ENCODE peak calls at places on chromosomes 1 and 21, in seven cellular contexts. B is SJSA1; I is testis; J is neuronal stem cell; S is A673; N is cardiac muscle cell; K is CD8-positive, alpha-beta memory T cell. M is an unnamed sample.
A peak's percentile ranks its signal among the peaks of the same experiment; 100 is the strongest.

GRCh38 chr1:99685516-99686180 is 39.7 kb downstream of the PALMD start:
- DNase-seq in S (peak; percentile 71), N (peak; percentile 97), J (peak; percentile 52), I (peak; percentile 86), K (no peak), B (peak; percentile 81), M (peak; percentile 60)

GRCh38 chr1:160862151-160863061 is at the start of gene CD244:
- DNase-seq in S (no peak), B (no peak), K (peak; percentile 55), N (peak; percentile 73), I (no peak), J (no peak), M (no peak)

GRCh38 chr1:224454337-224455055 is 19.9 kb upstream of the WDR26 start:
- DNase-seq in K (no peak), S (no peak), B (no peak), N (no peak), I (no peak), J (no peak), M (peak; percentile 91)

GRCh38 chr1:201999625-202000238 is 10.7 kb upstream of the ELF3 start:
- DNase-seq in B (no peak), K (no peak), J (no peak), S (peak; percentile 70), I (no peak), N (peak; percentile 63), M (peak; percentile 63)

GRCh38 chr1:161484613-161485012 is 20.6 kb upstream of the FCGR2A start:
- DNase-seq in K (no peak), S (no peak), I (no peak), N (peak; percentile 10), B (no peak), J (no peak), M (no peak)

GRCh38 chr1:9909222-9910046 is 635 bp downstream of the CTNNBIP1 start:
- DNase-seq in K (peak; percentile 10), B (no peak), N (no peak), S (peak; percentile 30), J (no peak), I (peak; percentile 23), M (peak; percentile 35)

GRCh38 chr21:40707271-40707670 is 139.7 kb downstream of the DSCAM start:
- DNase-seq in S (no peak), B (no peak), N (no peak), K (no peak), I (no peak), J (no peak), M (no peak)

GRCh38 chr1:177771688-177772087 is 198.2 kb downstream of the SEC16B start:
- DNase-seq in B (no peak), S (no peak), I (no peak), N (no peak), J (no peak), K (no peak), M (no peak)

GRCh38 chr1:175128523-175128922 is 60.9 kb downstream of the TNN start:
- DNase-seq in I (no peak), S (no peak), B (no peak), J (no peak), K (no peak), N (no peak), M (no peak)

GRCh38 chr1:230896719-230897118 is 28.4 kb upstream of the C1orf198 start:
- DNase-seq in K (no peak), N (no peak), I (no peak), J (no peak), B (no peak), S (no peak), M (no peak)

GRCh38 chr1:234603221-234604204 is 6.5 kb downstream of the IRF2BP2 start:
- DNase-seq in B (no peak), I (no peak), N (peak; percentile 67), J (no peak), K (no peak), S (peak; percentile 14), M (no peak)

GRCh38 chr1:199463521-199464127 is 563.9 kb upstream of the NR5A2 start:
- DNase-seq in S (peak; percentile 92), B (no peak), K (no peak), I (no peak), N (peak; percentile 83), J (peak; percentile 42), M (peak; percentile 62)

GRCh38 chr21:41560701-41561158 is 52.8 kb upstream of the TMPRSS2 start:
- DNase-seq in B (no peak), J (no peak), S (no peak), I (no peak), K (no peak), N (no peak), M (no peak)

GRCh38 chr1:170967042-170967910 is 31.9 kb downstream of the MROH9 start:
- DNase-seq in S (peak; percentile 59), N (peak; percentile 69), B (no peak), I (peak; percentile 30), K (no peak), J (peak; percentile 18), M (no peak)

GRCh38 chr1:181038399-181038873 is 4.7 kb downstream of the MR1 start:
- DNase-seq in K (peak; percentile 42), S (peak; percentile 85), J (peak; percentile 61), B (peak; percentile 76), N (peak; percentile 70), I (peak; percentile 58), M (peak; percentile 79)

GRCh38 chr1:203717120-203717519 is 47.9 kb upstream of the LAX1 start:
- DNase-seq in N (no peak), B (no peak), J (no peak), K (no peak), I (no peak), S (no peak), M (no peak)

GRCh38 chr1:113931456-113931855 is 2.3 kb downstream of the HIPK1 start:
- DNase-seq in N (peak; percentile 71), S (no peak), K (no peak), J (no peak), I (no peak), B (no peak), M (no peak)

GRCh38 chr1:236394016-236394481 is at the start of gene EDARADD:
- DNase-seq in J (no peak), I (no peak), K (no peak), B (no peak), N (peak; percentile 50), S (no peak), M (no peak)
- H3K4me3 ChIP-seq in J (peak within 1 kb of the TSS; percentile 42), I (peak within 1 kb of the TSS; percentile 64), K (peak within 1 kb of the TSS; percentile 79), B (peak within 1 kb of the TSS; percentile 44), N (peak within 1 kb of the TSS; percentile 70), S (peak within 1 kb of the TSS; percentile 55), M (peak within 1 kb of the TSS; percentile 82)

GRCh38 chr1:25631750-25632495 is 15.3 kb downstream of the MAN1C1 start:
- DNase-seq in J (no peak), K (no peak), B (no peak), S (no peak), N (peak; percentile 38), I (no peak), M (no peak)

GRCh38 chr1:25624604-25625003 is 8.0 kb downstream of the MAN1C1 start:
- DNase-seq in I (no peak), B (no peak), S (no peak), N (no peak), J (no peak), K (no peak), M (no peak)

GRCh38 chr1:25629836-25630235 is 13.2 kb downstream of the MAN1C1 start:
- DNase-seq in S (no peak), B (no peak), K (no peak), I (no peak), N (no peak), J (no peak), M (no peak)

GRCh38 chr1:25626018-25626417 is 9.4 kb downstream of the MAN1C1 start:
- DNase-seq in I (no peak), J (no peak), N (no peak), B (no peak), K (no peak), S (no peak), M (no peak)

DNA sequence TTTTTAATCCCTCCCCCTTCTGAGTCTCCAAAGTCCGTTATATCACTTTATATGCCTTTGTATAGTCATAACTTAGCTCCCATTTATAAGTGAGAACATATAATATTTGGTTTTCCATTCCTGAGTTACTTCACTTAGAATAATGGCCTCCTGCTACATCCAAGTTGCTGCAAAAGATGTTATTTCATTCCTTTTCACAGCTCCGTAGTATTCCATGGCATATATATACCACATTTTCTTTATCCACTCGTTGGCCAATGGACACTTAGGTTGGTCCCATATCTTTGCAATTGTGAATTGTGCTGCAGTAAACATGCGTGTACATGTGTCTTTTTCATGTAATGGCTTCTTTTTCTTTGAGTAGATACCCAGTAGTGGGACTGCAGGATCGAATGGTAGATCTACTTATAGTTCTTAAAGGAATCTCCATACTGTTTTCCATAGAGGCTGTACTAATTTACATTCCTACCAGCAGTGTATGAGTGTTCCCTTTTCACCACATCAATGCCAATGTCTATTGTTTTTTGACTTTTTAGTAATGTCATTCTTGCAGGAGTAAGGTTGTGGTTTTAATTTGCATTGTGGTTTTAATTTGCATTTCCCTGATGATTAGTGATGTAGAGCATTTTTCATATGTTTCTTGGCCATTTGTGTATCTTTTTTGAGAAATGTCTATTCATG is 12.3 kb downstream of the MAN1C1 start:
- DNase-seq in K (no peak), S (no peak), J (no peak), N (no peak), B (no peak), I (no peak), M (no peak)
- H3K4me1 ChIP-seq in K (peaks cover 52% of the 10 kb centered on the region), S (no peaks in the 10 kb centered on the region), J (no peaks in the 10 kb centered on the region), N (no peaks in the 10 kb centered on the region), B (no peaks in the 10 kb centered on the region), I (no peaks in the 10 kb centered on the region), M (no peaks in the 10 kb centered on the region)

GRCh38 chr1:4511374-4511773 is 143.0 kb upstream of the AJAP1 start:
- DNase-seq in K (no peak), S (no peak), N (no peak), B (no peak), I (no peak), J (no peak), M (no peak)

GRCh38 chr1:4515727-4516289 is 138.6 kb upstream of the AJAP1 start:
- DNase-seq in S (no peak), K (no peak), I (no peak), N (no peak), J (no peak), B (no peak), M (no peak)

GRCh38 chr1:4513326-4514114 is 140.9 kb upstream of the AJAP1 start:
- DNase-seq in J (no peak), B (no peak), I (no peak), S (no peak), K (no peak), N (no peak), M (no peak)

GRCh38 chr1:4510276-4510691 is 144.1 kb upstream of the AJAP1 start:
- DNase-seq in B (no peak), S (no peak), K (no peak), J (no peak), N (no peak), I (no peak), M (no peak)

DNA sequence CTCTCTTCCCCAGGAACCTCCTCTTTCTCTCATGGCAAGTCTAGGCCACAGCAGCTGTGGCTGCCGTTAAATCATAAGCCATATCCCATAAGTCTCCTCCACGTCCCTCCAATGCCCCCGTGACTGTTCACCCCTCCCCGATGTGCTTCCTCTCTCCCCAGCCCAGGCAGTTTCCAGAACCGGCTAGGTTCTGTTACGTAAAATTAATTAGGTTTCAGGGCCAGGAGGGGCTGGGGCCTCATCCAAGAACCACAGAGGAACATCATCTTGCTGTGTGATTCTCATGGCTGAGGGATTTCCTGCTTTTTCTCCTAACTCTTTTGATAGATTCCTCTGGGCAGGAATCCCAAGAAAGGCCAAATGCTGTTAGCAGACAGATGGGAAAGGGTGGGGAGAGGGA is 141.8 kb upstream of the AJAP1 start:
- DNase-seq in K (no peak), I (peak; percentile 68), N (no peak), S (no peak), B (no peak), J (no peak), M (no peak)
- H3K9me3 ChIP-seq in K (no peaks in the 10 kb centered on the region), I (no peaks in the 10 kb centered on the region), N (no peaks in the 10 kb centered on the region), S (no peaks in the 10 kb centered on the region), B (peaks cover 7% of the 10 kb centered on the region), J (no peaks in the 10 kb centered on the region), M (no peaks in the 10 kb centered on the region)

GRCh38 chr1:18716112-18716784 is 85.6 kb downstream of the PAX7 start:
- DNase-seq in B (no peak), S (no peak), K (no peak), J (no peak), N (no peak), I (no peak), M (no peak)
- H3K4me3 ChIP-seq in B (no peak overlapping the region), S (no peak overlapping the region), K (no peak overlapping the region), J (no peak overlapping the region), N (peak overlapping the region; percentile 18), I (no peak overlapping the region), M (no peak overlapping the region)

M was measured in Caco-2.